ENCODE peak calls at places on chromosomes 12 and 14, in six cellular contexts. One of them, this sample, is unnamed.

GRCh38 chr12:27434673-27435565 is 11.6 kb upstream of the SMCO2 start:
- DNase-seq in IMR-90: no peak
- DNase-seq in H1: no peak
- DNase-seq in neuronal stem cell: no peak
- DNase-seq in H9: no peak
- DNase-seq in trophoblast cell: peak
- DNase-seq in this sample: no peak

GRCh38 chr12:61188801-61189595 is 1071.2 kb upstream of the USP15 start:
- DNase-seq in neuronal stem cell: no peak
- DNase-seq in H9: peak
- DNase-seq in trophoblast cell: no peak
- DNase-seq in H1: no peak
- DNase-seq in IMR-90: no peak
- DNase-seq in this sample: no peak

GRCh38 chr14:23160924-23161522 is 22.4 kb downstream of the SLC7A8 start:
- DNase-seq in neuronal stem cell: no peak
- DNase-seq in H9: peak
- DNase-seq in trophoblast cell: peak
- DNase-seq in H1: no peak
- DNase-seq in IMR-90: peak
- DNase-seq in this sample: peak

GRCh38 chr12:49949124-49949845 is 1.3 kb upstream of the AQP2 start:
- DNase-seq in H1: no peak
- DNase-seq in neuronal stem cell: no peak
- DNase-seq in trophoblast cell: no peak
- DNase-seq in H9: no peak
- DNase-seq in IMR-90: no peak
- DNase-seq in this sample: no peak

GRCh38 chr14:104445086-104445485 is 134.5 kb upstream of the C14orf180 start:
- DNase-seq in H1: no peak
- DNase-seq in IMR-90: no peak
- DNase-seq in H9: no peak
- DNase-seq in trophoblast cell: no peak
- DNase-seq in neuronal stem cell: no peak
- DNase-seq in this sample: no peak

GRCh38 chr14:52995998-52996397 is 45.1 kb upstream of the FERMT2 start:
- DNase-seq in H1: no peak
- DNase-seq in H9: no peak
- DNase-seq in neuronal stem cell: no peak
- DNase-seq in trophoblast cell: peak
- DNase-seq in IMR-90: no peak
- DNase-seq in this sample: no peak

GRCh38 chr12:47729233-47729632 is 3.9 kb upstream of the ENDOU start:
- DNase-seq in trophoblast cell: peak
- DNase-seq in H1: no peak
- DNase-seq in H9: no peak
- DNase-seq in IMR-90: peak
- DNase-seq in neuronal stem cell: no peak
- DNase-seq in this sample: peak

GRCh38 chr14:67674139-67674479 is 323 bp downstream of the VTI1B start:
- DNase-seq in H1: no peak
- DNase-seq in trophoblast cell: peak
- DNase-seq in H9: peak
- DNase-seq in IMR-90: peak
- DNase-seq in neuronal stem cell: peak
- DNase-seq in this sample: peak

GRCh38 chr12:100794441-100795192 is at the start of gene ANO4:
- DNase-seq in IMR-90: peak
- DNase-seq in neuronal stem cell: no peak
- DNase-seq in H1: no peak
- DNase-seq in trophoblast cell: no peak
- DNase-seq in H9: peak
- DNase-seq in this sample: peak

GRCh38 chr14:80477388-80478160 is 266.3 kb upstream of the DIO2 start:
- DNase-seq in H1: no peak
- DNase-seq in IMR-90: peak
- DNase-seq in H9: no peak
- DNase-seq in neuronal stem cell: no peak
- DNase-seq in trophoblast cell: no peak
- DNase-seq in this sample: no peak

GRCh38 chr12:82862069-82862841 is 175.5 kb downstream of the TMTC2 start:
- DNase-seq in IMR-90: peak
- DNase-seq in trophoblast cell: no peak
- DNase-seq in neuronal stem cell: no peak
- DNase-seq in H1: no peak
- DNase-seq in H9: no peak
- DNase-seq in this sample: peak

GRCh38 chr12:54824402-54824801 is 29.9 kb upstream of the MUCL1 start:
- DNase-seq in trophoblast cell: no peak
- DNase-seq in IMR-90: no peak
- DNase-seq in H1: no peak
- DNase-seq in neuronal stem cell: no peak
- DNase-seq in H9: no peak
- DNase-seq in this sample: no peak

GRCh38 chr14:34713681-34714319 is 593 bp downstream of the CFL2 start:
- DNase-seq in trophoblast cell: peak
- DNase-seq in IMR-90: peak
- DNase-seq in H9: no peak
- DNase-seq in neuronal stem cell: peak
- DNase-seq in H1: no peak
- DNase-seq in this sample: peak

GRCh38 chr12:44052554-44052953 is 216.7 kb downstream of the TMEM117 start:
- DNase-seq in IMR-90: no peak
- DNase-seq in H1: no peak
- DNase-seq in H9: no peak
- DNase-seq in trophoblast cell: no peak
- DNase-seq in neuronal stem cell: no peak
- DNase-seq in this sample: no peak

GRCh38 chr12:123389560-123390351 is 5.8 kb downstream of the KMT5A start:
- DNase-seq in H9: peak
- DNase-seq in IMR-90: no peak
- DNase-seq in H1: no peak
- DNase-seq in neuronal stem cell: no peak
- DNase-seq in trophoblast cell: peak
- DNase-seq in this sample: peak

GRCh38 chr14:80003138-80003537 is 208.2 kb downstream of the DIO2 start:
- DNase-seq in trophoblast cell: peak
- DNase-seq in H1: no peak
- DNase-seq in neuronal stem cell: no peak
- DNase-seq in H9: no peak
- DNase-seq in IMR-90: peak
- DNase-seq in this sample: peak

GRCh38 chr12:61536525-61536924 is 723.7 kb upstream of the USP15 start:
- DNase-seq in H9: no peak
- DNase-seq in H1: no peak
- DNase-seq in IMR-90: no peak
- DNase-seq in trophoblast cell: no peak
- DNase-seq in neuronal stem cell: no peak
- DNase-seq in this sample: no peak

GRCh38 chr14:61663312-61663974 is 31.9 kb upstream of the HIF1A start:
- DNase-seq in H1: no peak
- DNase-seq in neuronal stem cell: no peak
- DNase-seq in IMR-90: no peak
- DNase-seq in H9: no peak
- DNase-seq in trophoblast cell: no peak
- DNase-seq in this sample: no peak

GRCh38 chr12:570949-571794 is 92.1 kb downstream of the NINJ2 start:
- DNase-seq in trophoblast cell: peak
- DNase-seq in IMR-90: peak
- DNase-seq in H9: peak
- DNase-seq in neuronal stem cell: no peak
- DNase-seq in H1: no peak
- DNase-seq in this sample: peak

GRCh38 chr12:52280319-52280795 is 5.9 kb downstream of the KRT86 start:
- DNase-seq in H9: no peak
- DNase-seq in IMR-90: peak
- DNase-seq in trophoblast cell: peak
- DNase-seq in neuronal stem cell: no peak
- DNase-seq in H1: no peak
- DNase-seq in this sample: peak

GRCh38 chr12:18895946-18896345 is 158.0 kb downstream of the CAPZA3 start:
- DNase-seq in trophoblast cell: no peak
- DNase-seq in IMR-90: no peak
- DNase-seq in H9: peak
- DNase-seq in neuronal stem cell: peak
- DNase-seq in H1: peak
- DNase-seq in this sample: no peak

GRCh38 chr12:53428741-53429140 is 5.1 kb downstream of the AMHR2 start:
- DNase-seq in neuronal stem cell: no peak
- DNase-seq in H1: no peak
- DNase-seq in IMR-90: no peak
- DNase-seq in trophoblast cell: no peak
- DNase-seq in H9: no peak
- DNase-seq in this sample: no peak

GRCh38 chr12:12094481-12094880 is 23.7 kb downstream of the BCL2L14 start:
- DNase-seq in trophoblast cell: no peak
- DNase-seq in H9: no peak
- DNase-seq in neuronal stem cell: no peak
- DNase-seq in IMR-90: no peak
- DNase-seq in H1: no peak
- DNase-seq in this sample: peak

GRCh38 chr12:56326126-56326525 is 7.7 kb downstream of the PAN2 start:
- DNase-seq in trophoblast cell: no peak
- DNase-seq in neuronal stem cell: no peak
- DNase-seq in IMR-90: no peak
- DNase-seq in H9: no peak
- DNase-seq in H1: no peak
- DNase-seq in this sample: no peak

GRCh38 chr12:12240671-12241345 is 26.0 kb downstream of the LRP6 start:
- DNase-seq in trophoblast cell: no peak
- DNase-seq in neuronal stem cell: peak
- DNase-seq in IMR-90: peak
- DNase-seq in H9: no peak
- DNase-seq in H1: no peak
- DNase-seq in this sample: peak

GRCh38 chr14:61191751-61192150 is 89.4 kb downstream of the TMEM30B start:
- DNase-seq in H1: no peak
- DNase-seq in neuronal stem cell: no peak
- DNase-seq in trophoblast cell: no peak
- DNase-seq in IMR-90: no peak
- DNase-seq in H9: no peak
- DNase-seq in this sample: no peak

GRCh38 chr14:30621954-30622830 is at the start of gene SCFD1:
- DNase-seq in neuronal stem cell: peak
- DNase-seq in trophoblast cell: peak
- DNase-seq in H9: peak
- DNase-seq in H1: peak
- DNase-seq in IMR-90: peak
- DNase-seq in this sample: peak
- H3K23ac ChIP-seq in neuronal stem cell: peak
- H3K23ac ChIP-seq in trophoblast cell: no peak
- H3K23ac ChIP-seq in H9: no peak
- H3K23ac ChIP-seq in H1: no peak
- H3K23ac ChIP-seq in IMR-90: peak
- H3K23ac ChIP-seq in this sample: no peak

GRCh38 chr12:15837141-15837781 is 44.9 kb upstream of the STRAP start:
- DNase-seq in H9: no peak
- DNase-seq in H1: no peak
- DNase-seq in IMR-90: peak
- DNase-seq in neuronal stem cell: no peak
- DNase-seq in trophoblast cell: no peak
- DNase-seq in this sample: peak

GRCh38 chr12:15839682-15840081 is 42.5 kb upstream of the STRAP start:
- DNase-seq in neuronal stem cell: no peak
- DNase-seq in H1: no peak
- DNase-seq in H9: no peak
- DNase-seq in trophoblast cell: no peak
- DNase-seq in IMR-90: no peak
- DNase-seq in this sample: no peak

GRCh38 chr12:15838986-15839385 is 43.2 kb upstream of the STRAP start:
- DNase-seq in H1: no peak
- DNase-seq in trophoblast cell: no peak
- DNase-seq in H9: no peak
- DNase-seq in neuronal stem cell: no peak
- DNase-seq in IMR-90: no peak
- DNase-seq in this sample: no peak

GRCh38 chr12:15846887-15847286 is 35.3 kb upstream of the STRAP start:
- DNase-seq in trophoblast cell: no peak
- DNase-seq in H1: no peak
- DNase-seq in H9: no peak
- DNase-seq in IMR-90: peak
- DNase-seq in neuronal stem cell: no peak
- DNase-seq in this sample: peak

DNA sequence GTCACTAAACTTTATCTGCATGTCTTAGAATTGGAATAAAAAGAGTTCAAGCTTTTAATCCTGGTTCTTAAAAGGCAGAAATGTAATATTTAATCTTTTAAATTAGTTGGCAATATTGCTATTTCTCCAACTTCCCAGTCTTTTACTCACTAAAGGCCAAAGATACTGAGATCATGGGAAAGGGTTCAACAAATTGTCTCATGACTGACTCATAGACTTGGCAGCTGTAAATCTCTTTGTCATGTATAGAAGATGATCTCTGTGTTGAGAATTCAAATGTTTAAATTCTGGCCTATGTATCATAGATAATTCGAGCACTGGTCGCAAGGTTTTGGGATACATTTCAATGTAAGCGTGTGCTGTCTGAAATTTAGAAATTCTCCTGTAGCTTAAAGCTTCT is 40.1 kb upstream of the STRAP start:
- DNase-seq in H9: no peak
- DNase-seq in neuronal stem cell: no peak
- DNase-seq in trophoblast cell: no peak
- DNase-seq in IMR-90: peak
- DNase-seq in H1: no peak
- DNase-seq in this sample: peak
- H2AFZ ChIP-seq in H9: no peak
- H2AFZ ChIP-seq in neuronal stem cell: no peak
- H2AFZ ChIP-seq in trophoblast cell: no peak
- H2AFZ ChIP-seq in IMR-90: no peak
- H2AFZ ChIP-seq in H1: no peak
- H2AFZ ChIP-seq in this sample: no peak

GRCh38 chr14:31829256-31829923 is 247.7 kb upstream of the ARHGAP5 start:
- DNase-seq in H1: no peak
- DNase-seq in IMR-90: peak
- DNase-seq in H9: no peak
- DNase-seq in neuronal stem cell: no peak
- DNase-seq in trophoblast cell: peak
- DNase-seq in this sample: peak

GRCh38 chr14:31835049-31835448 is 242.1 kb upstream of the ARHGAP5 start:
- DNase-seq in IMR-90: no peak
- DNase-seq in trophoblast cell: no peak
- DNase-seq in H9: no peak
- DNase-seq in H1: no peak
- DNase-seq in neuronal stem cell: no peak
- DNase-seq in this sample: no peak

GRCh38 chr14:31837056-31837455 is 240.0 kb upstream of the ARHGAP5 start:
- DNase-seq in IMR-90: no peak
- DNase-seq in neuronal stem cell: no peak
- DNase-seq in H1: no peak
- DNase-seq in H9: no peak
- DNase-seq in trophoblast cell: no peak
- DNase-seq in this sample: no peak

GRCh38 chr14:31834616-31835015 is 242.5 kb upstream of the ARHGAP5 start:
- DNase-seq in IMR-90: peak
- DNase-seq in H1: no peak
- DNase-seq in neuronal stem cell: no peak
- DNase-seq in H9: no peak
- DNase-seq in trophoblast cell: no peak
- DNase-seq in this sample: peak
- H3K18ac ChIP-seq in IMR-90: no peak
- H3K18ac ChIP-seq in H1: no peak
- H3K18ac ChIP-seq in neuronal stem cell: no peak
- H3K18ac ChIP-seq in H9: no peak
- H3K18ac ChIP-seq in trophoblast cell: no peak
- H3K18ac ChIP-seq in this sample: no peak

GRCh38 chr12:64780531-64781373 is 21.5 kb upstream of the GNS start:
- DNase-seq in H1: no peak
- DNase-seq in IMR-90: no peak
- DNase-seq in neuronal stem cell: peak
- DNase-seq in H9: peak
- DNase-seq in trophoblast cell: peak
- DNase-seq in this sample: peak
- H3K23ac ChIP-seq in H1: no peak
- H3K23ac ChIP-seq in IMR-90: no peak
- H3K23ac ChIP-seq in neuronal stem cell: peak
- H3K23ac ChIP-seq in H9: no peak
- H3K23ac ChIP-seq in trophoblast cell: no peak
- H3K23ac ChIP-seq in this sample: peak